ENCODE peak calls at places on chromosomes 2 and 18, in six cellular contexts. R is GM12891, X is HepG2, O is GM12878, I is K562, D is H1. L is an unnamed sample.

GRCh38 chr2:6081542-6081872 is 389.3 kb downstream of the SOX11 start:
- DNase-seq in X (no peak), O (no peak), I (no peak), D (no peak), R (no peak), L (no peak)

GRCh38 chr2:59463401-59463800 is 1090.1 kb downstream of the BCL11A start:
- DNase-seq in R (no peak), O (no peak), D (no peak), I (no peak), X (no peak), L (no peak)

GRCh38 chr2:183172220-183172887 is 48.1 kb downstream of the NUP35 start:
- DNase-seq in X (no peak), I (no peak), D (peak), O (no peak), R (no peak), L (no peak)

GRCh38 chr2:240903191-240904060 is 2.7 kb upstream of the CROCC2 start:
- DNase-seq in O (no peak), X (no peak), R (no peak), D (no peak), I (no peak), L (no peak)

GRCh38 chr18:55559735-55560134 is 28.3 kb downstream of the TCF4 start:
- DNase-seq in O (no peak), D (no peak), R (no peak), I (no peak), X (no peak), L (no peak)

GRCh38 chr2:73986085-73986680 is 1.5 kb downstream of the TET3 start:
- DNase-seq in R (no peak), I (no peak), X (no peak), D (no peak), O (no peak), L (no peak)

GRCh38 chr18:3526421-3527354 is 76.7 kb downstream of the TGIF1 start:
- DNase-seq in O (peak), I (peak), R (no peak), X (peak), D (no peak), L (no peak)

GRCh38 chr2:27407798-27408491 is 1.4 kb downstream of the PPM1G start:
- DNase-seq in I (peak), R (no peak), O (no peak), D (peak), X (peak), L (no peak)

GRCh38 chr2:237453671-237454070 is 33.4 kb upstream of the MLPH start:
- DNase-seq in R (no peak), X (no peak), O (no peak), I (no peak), D (no peak), L (no peak)

GRCh38 chr2:77005522-77005921 is 516.7 kb downstream of the LRRTM4 start:
- DNase-seq in O (no peak), X (no peak), I (no peak), R (no peak), D (no peak), L (no peak)

GRCh38 chr2:161228511-161229240 is 68.4 kb downstream of the TANK start:
- DNase-seq in R (no peak), D (no peak), X (no peak), O (no peak), I (no peak), L (no peak)

GRCh38 chr2:130198343-130198742 is at the start of gene TUBA3E:
- DNase-seq in X (no peak), D (no peak), O (no peak), I (no peak), R (no peak), L (no peak)

GRCh38 chr18:77223653-77224052 is 26.0 kb upstream of the GALR1 start:
- DNase-seq in O (no peak), I (no peak), X (no peak), D (no peak), R (no peak), L (no peak)

GRCh38 chr2:147255812-147256211 is 589.0 kb upstream of the ACVR2A start:
- DNase-seq in O (no peak), R (no peak), D (no peak), X (no peak), I (no peak), L (no peak)

GRCh38 chr2:235406420-235406819 is 87.4 kb upstream of the AGAP1 start:
- DNase-seq in R (no peak), X (no peak), O (no peak), D (no peak), I (no peak), L (no peak)

GRCh38 chr2:36854241-36854640 is 112.1 kb downstream of the STRN start:
- DNase-seq in O (no peak), D (no peak), R (no peak), X (no peak), I (no peak), L (no peak)

GRCh38 chr2:101146535-101146934 is 4.6 kb downstream of the TBC1D8 start:
- DNase-seq in R (no peak), I (no peak), X (no peak), O (no peak), D (no peak), L (no peak)

GRCh38 chr2:77767388-77768076 is 245.4 kb upstream of the LRRTM4 start:
- DNase-seq in D (no peak), O (no peak), R (no peak), X (no peak), I (no peak), L (no peak)

GRCh38 chr18:2699001-2699400 is 43.5 kb downstream of the SMCHD1 start:
- DNase-seq in I (no peak), R (no peak), D (no peak), X (no peak), O (no peak), L (no peak)

GRCh38 chr2:216352653-216353270 is 19.5 kb downstream of the MARCHF4 start:
- DNase-seq in R (no peak), I (no peak), D (peak), X (no peak), O (no peak), L (no peak)

GRCh38 chr2:225002039-225002655 is 40.1 kb downstream of the DOCK10 start:
- DNase-seq in O (peak), X (peak), I (peak), D (peak), R (peak), L (peak)

GRCh38 chr2:224994221-224994843 is 47.9 kb downstream of the DOCK10 start:
- DNase-seq in X (no peak), R (no peak), D (no peak), O (no peak), I (no peak), L (no peak)

GRCh38 chr2:224995419-224995818 is 46.8 kb downstream of the DOCK10 start:
- DNase-seq in R (no peak), O (no peak), D (no peak), X (no peak), I (no peak), L (no peak)

GRCh38 chr2:224999784-225000183 is 42.5 kb downstream of the DOCK10 start:
- DNase-seq in I (no peak), D (no peak), X (no peak), O (no peak), R (no peak), L (no peak)

DNA sequence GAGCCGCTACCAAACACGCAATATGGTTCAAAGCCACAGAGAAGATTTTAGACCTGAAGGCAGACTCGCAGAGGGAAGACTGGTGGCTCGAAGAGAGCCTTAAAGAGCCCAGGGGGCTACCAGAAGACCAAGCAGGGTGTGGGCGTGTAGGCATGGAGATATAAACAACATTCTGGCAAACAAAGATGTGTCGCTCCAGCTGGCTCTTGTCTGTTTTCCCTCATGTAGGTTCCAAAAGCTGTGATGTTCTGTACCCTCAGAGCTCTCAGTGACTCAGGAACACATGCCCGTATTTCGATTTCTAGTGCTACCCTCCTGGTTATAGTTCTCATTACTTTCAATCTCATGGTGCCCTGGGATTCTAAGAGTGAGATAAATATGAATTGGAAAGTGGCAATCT is 44.5 kb downstream of the DOCK10 start:
- DNase-seq in O (no peak), D (no peak), R (no peak), I (no peak), X (no peak), L (no peak)
- TF ChIP-seq TAF1 in O (no peak), D (no peak), R (no peak), I (no peak), X (no peak), L (no peak)

GRCh38 chr2:9003616-9004337 is at the start of gene MBOAT2:
- DNase-seq in X (no peak), I (peak), D (peak), O (peak), R (peak), L (peak)
- TF ChIP-seq POLR2A in X (no peak), I (peak), D (peak), O (peak), R (no peak), L (peak)

DNA sequence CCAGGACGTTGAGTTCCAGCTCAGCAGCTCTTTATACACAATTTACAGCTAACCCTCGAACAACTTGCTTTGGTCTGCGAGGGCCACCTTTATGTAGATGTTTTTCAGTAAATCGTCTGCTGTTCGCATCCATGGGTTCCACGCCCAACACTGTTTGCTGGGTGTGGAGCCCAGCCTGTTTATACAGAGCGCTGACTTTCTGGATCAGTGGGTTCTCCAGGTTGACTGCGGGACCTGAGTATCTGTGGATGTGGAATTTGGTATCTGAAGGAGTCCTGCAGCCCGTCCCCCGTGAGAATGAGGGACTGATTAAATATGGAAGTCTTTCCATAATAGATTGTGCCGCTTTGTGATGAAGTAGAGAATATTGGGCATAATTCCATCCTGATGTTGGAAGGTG is 2.9 kb downstream of the CTDP1 start:
- DNase-seq in R (no peak), D (no peak), O (no peak), I (no peak), X (no peak), L (no peak)
- TF ChIP-seq TAF1 in R (no peak), D (no peak), O (no peak), I (no peak), X (no peak), L (no peak)

GRCh38 chr18:47150029-47150823 is at the start of gene HDHD2:
- DNase-seq in X (peak), R (peak), O (no peak), I (peak), D (peak), L (peak)
- TF ChIP-seq POLR2A in X (peak), R (peak), O (peak), I (peak), D (peak), L (peak)

DNA sequence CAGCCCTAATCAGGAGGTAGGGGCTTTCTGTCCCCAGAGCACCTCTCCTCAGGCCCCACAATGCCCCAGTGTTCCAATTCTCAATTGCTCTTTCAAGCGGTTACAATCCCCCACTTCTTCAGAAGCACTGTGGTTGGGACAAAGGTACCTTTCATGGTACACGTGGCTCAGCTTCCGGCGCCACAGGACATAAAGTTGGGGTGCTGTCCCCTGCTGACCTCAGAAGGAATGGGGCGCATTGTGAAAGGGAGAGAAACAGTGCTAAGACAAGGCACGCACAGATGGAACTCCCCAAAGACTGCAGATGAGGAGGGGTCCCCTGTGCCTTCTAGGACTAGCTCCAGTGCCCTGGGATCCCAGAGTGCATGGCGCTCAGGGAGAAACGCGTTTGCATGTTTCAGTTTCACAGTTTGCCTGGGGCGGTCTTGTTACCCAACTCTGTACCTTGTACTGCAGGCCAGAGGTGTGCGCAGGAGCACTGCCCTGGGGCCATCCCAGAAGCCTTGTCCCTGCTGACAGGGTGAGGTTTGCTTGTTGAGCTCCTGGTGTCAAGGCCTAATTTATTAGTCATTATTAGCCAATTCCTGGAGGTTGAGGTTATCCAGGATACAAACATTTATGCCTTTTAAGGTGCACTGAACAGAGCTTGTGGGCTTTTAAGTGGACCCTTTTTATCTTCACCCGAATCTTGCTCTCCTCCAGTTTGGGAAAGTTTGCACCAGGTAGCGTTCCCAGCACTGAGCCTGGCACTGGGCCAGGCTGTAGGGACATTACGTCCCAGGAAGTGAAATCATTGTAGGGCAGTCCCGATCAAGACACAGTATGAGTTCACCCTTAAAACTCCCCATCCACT is 7.6 kb downstream of the CNDP1 start:
- DNase-seq in O (no peak), D (no peak), R (no peak), I (no peak), X (peak), L (no peak)
- TF ChIP-seq TAF1 in O (no peak), D (no peak), R (no peak), I (no peak), X (peak), L (no peak)

GRCh38 chr2:16852651-16853050 is 187.0 kb upstream of the CYRIA start:
- DNase-seq in D (no peak), R (no peak), O (no peak), I (no peak), X (no peak), L (no peak)
- TF ChIP-seq POLR2A in D (no peak), R (no peak), O (no peak), I (no peak), X (no peak), L (no peak)

DNA sequence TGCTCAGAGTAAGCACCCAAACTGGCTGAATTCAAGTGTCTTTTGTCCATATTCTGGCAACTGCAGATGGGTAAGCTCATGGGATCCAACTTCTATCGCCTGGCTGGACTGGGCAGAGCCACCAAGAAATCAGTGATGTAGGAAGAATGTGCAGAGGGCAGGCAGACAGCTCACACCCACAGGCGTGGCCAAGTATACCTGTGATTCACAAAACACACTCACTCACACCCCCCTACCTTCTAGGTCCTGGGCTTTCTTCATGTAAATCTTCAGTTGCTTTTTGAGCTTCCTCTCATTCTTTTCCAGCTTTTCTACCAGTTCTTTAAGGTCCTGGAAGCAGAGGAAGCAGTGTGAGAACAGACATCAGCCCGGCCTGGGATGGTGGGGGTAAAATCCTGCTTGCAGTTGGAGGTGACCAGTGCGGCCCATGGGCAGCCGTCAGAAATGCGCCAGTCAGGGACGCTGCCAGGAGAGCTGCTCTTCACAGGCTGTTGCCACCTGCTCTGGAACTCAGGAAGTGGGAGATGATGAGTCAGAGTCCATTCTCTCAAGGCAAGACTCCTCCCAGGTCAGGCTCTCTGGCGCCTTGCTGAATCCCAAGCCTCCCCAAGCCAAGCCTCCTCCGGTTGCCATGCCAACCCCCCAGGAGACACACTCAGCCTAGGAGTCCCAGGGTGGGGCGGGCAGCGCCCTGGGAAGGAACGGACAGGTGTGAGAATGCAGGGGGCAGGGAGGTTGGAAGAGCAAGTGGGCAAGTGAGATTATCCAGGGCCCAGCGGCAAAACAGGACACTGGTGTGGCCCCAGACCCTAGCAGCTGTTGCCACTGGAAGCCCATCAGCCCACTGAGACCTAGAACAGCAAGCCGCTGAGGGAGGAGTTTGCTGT is 36.2 kb upstream of the ACAA2 start:
- DNase-seq in X (peak), R (no peak), D (peak), O (no peak), I (peak), L (no peak)
- TF ChIP-seq TAF1 in X (no peak), R (no peak), D (peak), O (no peak), I (no peak), L (no peak)

DNA sequence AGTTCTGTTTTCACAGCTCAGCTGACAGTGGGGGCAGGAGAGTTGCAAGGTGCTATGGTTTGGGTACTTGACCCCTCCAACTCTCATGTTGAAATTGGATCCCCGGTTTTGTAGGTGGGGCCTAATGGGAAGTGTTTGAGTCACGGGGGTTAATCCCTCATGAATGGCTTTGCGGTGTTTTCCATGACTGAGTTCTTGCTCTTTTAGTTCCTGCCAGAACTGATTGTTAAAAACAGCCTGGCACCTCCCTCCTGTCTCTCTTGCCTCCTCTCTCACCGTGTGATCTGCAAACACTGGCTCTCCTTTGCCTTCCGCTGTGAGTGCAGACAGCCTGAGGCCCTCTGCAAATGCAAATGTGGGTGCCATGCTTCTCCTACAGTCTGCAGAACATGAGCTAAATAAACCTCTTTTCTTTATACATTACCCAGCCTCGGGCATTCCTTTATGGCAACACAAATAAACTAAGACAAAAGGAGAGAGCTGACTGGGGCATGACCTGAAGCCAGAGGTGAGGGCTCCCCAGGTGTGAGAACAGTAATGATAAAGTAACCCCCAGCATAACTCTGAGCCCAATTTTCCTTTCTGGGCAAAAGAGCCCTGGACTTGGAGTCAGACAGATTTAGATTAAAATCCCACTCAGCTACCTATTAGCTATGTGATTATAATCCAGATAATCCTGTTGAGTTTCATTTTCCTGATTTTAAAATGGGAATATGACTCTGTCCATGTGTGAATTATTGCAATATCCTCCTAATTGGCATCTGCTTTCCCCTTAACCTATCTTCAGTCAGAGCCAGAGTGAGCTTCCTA is 64.9 kb upstream of the CAPN13 start:
- DNase-seq in R (no peak), D (no peak), X (no peak), O (no peak), I (no peak), L (no peak)
- TF ChIP-seq POLR2A in R (no peak), D (no peak), X (no peak), O (no peak), I (no peak), L (no peak)

GRCh38 chr2:205680067-205680466 is 2.2 kb upstream of the NRP2 start:
- DNase-seq in D (peak), R (no peak), I (peak), X (peak), O (no peak), L (no peak)
- TF ChIP-seq TAF1 in D (no peak), R (no peak), I (no peak), X (no peak), O (no peak), L (no peak)